ENCODE peak calls at places on chromosomes 11 and 22, in four cellular contexts. N, C, T and J are unnamed samples.

GRCh38 chr22:37282385-37282677 is at the start of gene CYTH4:
- DNase-seq in C (no peak), N (no peak), T (peak; percentile 70), J (no peak)

GRCh38 chr11:33258631-33259184 is 1.5 kb downstream of the HIPK3 start:
- DNase-seq in T (no peak), C (no peak), N (no peak), J (no peak)

GRCh38 chr11:74683279-74683871 is 47.9 kb downstream of the CHRDL2 start:
- DNase-seq in T (peak; percentile 15), C (no peak), N (no peak), J (no peak)

GRCh38 chr11:30312243-30312642 is 10.7 kb upstream of the ARL14EP start:
- DNase-seq in T (no peak), C (no peak), N (no peak), J (no peak)

GRCh38 chr11:1450958-1451710 is 35.4 kb downstream of the MOB2 start:
- DNase-seq in C (no peak), T (peak; percentile 18), N (no peak), J (no peak)

GRCh38 chr11:2549080-2549479 is 104.3 kb downstream of the KCNQ1 start:
- DNase-seq in N (no peak), C (no peak), T (no peak), J (no peak)

GRCh38 chr22:32528984-32529982 is 54.7 kb downstream of the FBXO7 start:
- DNase-seq in T (peak; percentile 81), C (peak; percentile 44), N (peak; percentile 65), J (peak; percentile 72)

GRCh38 chr11:75492181-75492820 is 33.4 kb downstream of the GDPD5 start:
- DNase-seq in C (no peak), T (peak; percentile 64), N (no peak), J (no peak)